ENCODE peak calls at places on chromosome 11, in four cellular contexts. I, V, P and U are unnamed samples.

GRCh38 chr11:122758974-122759373 is 79.3 kb upstream of the CRTAM start:
- DNase-seq in I (no peak), V (no peak), P (no peak), U (no peak)

GRCh38 chr11:827146-827860 is 416 bp upstream of the CRACR2B start:
- DNase-seq in I (no peak), V (peak; percentile 47), P (peak; percentile 62), U (no peak)

GRCh38 chr11:126874831-126875230 is 125.7 kb downstream of the KIRREL3 start:
- DNase-seq in I (no peak), V (no peak), P (peak; percentile 29), U (no peak)

GRCh38 chr11:37409124-37409523 is 811.1 kb upstream of the RAG2 start:
- DNase-seq in I (no peak), V (no peak), P (no peak), U (no peak)

GRCh38 chr11:72229336-72229924 is 4.9 kb downstream of the INPPL1 start:
- DNase-seq in I (no peak), V (no peak), P (peak; percentile 4), U (no peak)

GRCh38 chr11:73176145-73176891 is 34.2 kb upstream of the FCHSD2 start:
- DNase-seq in I (no peak), V (peak; percentile 80), P (no peak), U (no peak)

GRCh38 chr11:72088076-72088806 is 7.6 kb downstream of the LRRC51 start:
- DNase-seq in I (no peak), V (no peak), P (peak; percentile 11), U (no peak)

GRCh38 chr11:19290356-19290755 is 49.6 kb upstream of the E2F8 start:
- DNase-seq in I (no peak), V (no peak), P (no peak), U (no peak)

GRCh38 chr11:25938952-25939351 is 393.0 kb upstream of the ANO3 start:
- DNase-seq in I (no peak), V (no peak), P (no peak), U (no peak)

GRCh38 chr11:85947431-85948272 is 92.5 kb downstream of the CCDC83 start:
- DNase-seq in I (no peak), V (no peak), P (no peak), U (peak; percentile 28)

GRCh38 chr11:11995601-11996000 is 12.8 kb downstream of the DKK3 start:
- DNase-seq in I (no peak), V (no peak), P (no peak), U (no peak)
- TF ChIP-seq TCF7L2 in I (no peak), V (no peak), P (no peak), U (no peak)

GRCh38 chr11:119882316-119882715 is 153.3 kb upstream of the NECTIN1 start:
- DNase-seq in I (no peak), V (no peak), P (no peak), U (no peak)
- TF ChIP-seq TCF7L2 in I (no peak), V (no peak), P (no peak), U (no peak)

GRCh38 chr11:65779919-65780769 is 632 bp downstream of the AP5B1 start:
- DNase-seq in I (peak; percentile 64), V (peak; percentile 53), P (peak; percentile 87), U (peak; percentile 38)

GRCh38 chr11:65780770-65781151 is at the start of gene AP5B1:
- DNase-seq in I (no peak), V (peak; percentile 35), P (peak; percentile 91), U (no peak)

GRCh38 chr11:65781962-65782815 is 1.4 kb upstream of the AP5B1 start:
- DNase-seq in I (no peak), V (no peak), P (no peak), U (no peak)

GRCh38 chr11:65782816-65783228 is 2.0 kb upstream of the AP5B1 start:
- DNase-seq in I (no peak), V (no peak), P (no peak), U (no peak)

DNA sequence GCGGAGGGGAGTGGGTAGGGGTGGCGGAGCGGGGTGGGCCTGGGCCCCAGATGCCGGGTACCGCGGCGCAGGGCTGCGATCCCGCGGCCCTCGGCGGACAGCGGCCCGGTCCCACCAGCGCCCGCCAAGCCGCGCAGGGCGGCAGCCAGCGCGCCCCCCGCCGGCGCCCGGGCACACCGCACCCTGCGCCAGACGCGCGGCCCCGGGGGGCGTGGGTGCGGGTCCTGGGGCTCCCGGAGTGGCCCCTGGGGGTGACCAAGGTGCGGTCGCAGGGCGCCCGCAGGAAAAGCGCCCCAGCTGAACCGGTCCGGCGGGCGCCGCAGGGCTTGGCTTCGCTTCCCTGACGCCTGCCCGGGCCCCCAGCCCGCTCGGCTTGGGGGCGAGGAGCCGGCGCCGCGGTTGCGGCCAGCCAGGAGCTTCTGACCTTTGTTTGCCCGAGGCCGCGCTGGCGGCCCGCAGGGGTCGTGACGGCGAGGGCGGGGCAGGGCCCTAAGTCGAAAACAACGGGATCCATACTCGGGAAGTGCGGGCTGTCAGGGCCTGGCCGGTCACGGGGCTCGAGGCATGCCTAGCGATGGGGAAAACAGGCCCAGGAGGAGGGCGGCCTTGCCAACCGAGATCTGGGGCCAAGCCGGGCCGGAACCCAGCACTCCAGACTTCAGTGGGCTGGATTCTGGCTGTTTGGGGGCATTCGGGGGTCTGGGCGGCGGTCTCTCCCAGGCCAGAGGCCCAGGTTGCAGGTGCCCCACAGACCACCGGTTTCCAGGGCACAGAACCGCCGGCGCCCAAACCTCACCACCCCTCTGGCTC is 581 bp upstream of the AP5B1 start:
- DNase-seq in I (no peak), V (peak; percentile 35), P (peak; percentile 74), U (no peak)
- TF ChIP-seq TCF7L2 in I (no peak), V (no peak), P (no peak), U (no peak)

DNA sequence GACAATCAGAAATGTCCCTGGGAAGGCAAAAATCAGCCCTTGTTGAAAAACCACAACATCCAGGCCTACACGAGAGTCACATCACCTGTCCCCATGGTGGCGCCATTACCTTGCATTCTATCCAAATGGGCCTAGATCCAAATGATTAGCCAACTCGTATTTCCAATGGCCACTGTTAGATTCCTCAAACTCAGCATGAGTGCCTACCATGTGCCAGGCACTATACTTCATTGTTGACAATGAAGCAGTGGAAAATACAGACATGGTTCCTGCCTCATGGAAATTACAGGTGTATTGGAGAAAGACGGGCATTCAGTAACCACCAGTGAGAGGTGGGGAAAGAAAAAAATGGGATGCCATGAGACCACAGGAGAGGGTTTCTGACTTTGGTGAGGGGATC is 29.8 kb upstream of the CREB3L1 start:
- DNase-seq in I (peak; percentile 76), V (peak; percentile 72), P (peak; percentile 71), U (no peak)
- TF ChIP-seq TCF7L2 in I (no peak), V (no peak), P (no peak), U (no peak)

DNA sequence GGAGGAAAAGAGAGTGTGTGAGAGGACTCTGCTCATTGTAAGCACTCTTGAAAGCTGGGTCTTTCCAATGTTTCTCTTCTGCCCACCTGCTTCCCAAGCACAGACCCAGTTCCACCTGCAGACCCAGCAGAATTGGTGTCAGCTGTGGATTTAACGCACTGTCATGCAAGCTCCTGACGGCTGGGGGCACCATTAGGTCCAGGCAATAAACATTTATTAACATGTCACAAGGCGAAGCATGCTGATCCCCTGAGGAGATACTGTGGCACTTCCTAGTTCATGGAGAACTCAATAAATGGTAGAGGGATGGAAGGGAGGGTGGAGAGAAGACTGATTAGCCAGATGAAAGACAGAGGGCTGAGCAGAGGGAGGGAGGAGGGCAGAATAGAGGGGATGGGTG is 68.3 kb upstream of the TSPAN18 start:
- DNase-seq in I (no peak), V (no peak), P (peak; percentile 15), U (no peak)
- TF ChIP-seq TCF7L2 in I (no peak), V (no peak), P (no peak), U (no peak)

DNA sequence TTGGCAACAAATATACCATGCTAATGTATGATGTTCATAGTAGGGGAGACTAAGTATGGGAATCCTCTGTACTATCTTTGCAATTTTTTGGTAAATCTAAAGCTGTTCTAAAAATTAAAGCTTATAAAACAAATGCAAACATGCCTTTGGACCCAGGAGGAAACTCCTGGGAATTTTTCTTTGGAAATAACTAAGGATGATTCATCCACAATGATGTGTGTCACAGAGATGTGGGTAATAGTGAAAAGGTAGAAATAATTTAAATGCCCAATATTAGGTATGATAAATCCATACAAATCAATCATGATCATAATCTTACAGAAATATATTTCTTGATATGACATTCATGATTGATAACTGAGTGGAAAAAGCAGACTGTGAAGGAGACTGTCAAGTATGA is 135.8 kb downstream of the TRIM44 start:
- DNase-seq in I (no peak), V (no peak), P (no peak), U (no peak)
- TF ChIP-seq TCF7L2 in I (no peak), V (no peak), P (no peak), U (no peak)

GRCh38 chr11:2196970-2197770 is 25.6 kb upstream of the TH start:
- DNase-seq in I (peak; percentile 54), V (peak; percentile 55), P (peak; percentile 82), U (peak; percentile 24)
- TF ChIP-seq TCF7L2 in I (no peak), V (no peak), P (no peak), U (no peak)